ENCODE peak calls at places on chromosomes 1 and 21, in six cellular contexts. U is amygdala; W is AG08395; N is SHP77; C is CD8-positive, alpha-beta T cell; E is Kasumi-1. R is an unnamed sample.

GRCh38 chr1:26411624-26412074 is 1.0 kb downstream of the LIN28A start:
- DNase-seq in U (no peak), W (no peak), N (no peak), C (no peak), E (no peak), R (no peak)

GRCh38 chr1:153260980-153261792 is 1.7 kb downstream of the LORICRIN start:
- DNase-seq in U (no peak), W (peak), N (no peak), C (peak), E (no peak), R (peak)

GRCh38 chr1:243903904-243904303 is 53.9 kb upstream of the AKT3 start:
- DNase-seq in U (no peak), W (peak), N (no peak), C (no peak), E (no peak), R (no peak)

GRCh38 chr1:167819849-167820683 is 93.9 kb downstream of the ADCY10 start:
- DNase-seq in U (peak), W (peak), N (no peak), C (no peak), E (no peak), R (peak)

GRCh38 chr1:200180821-200181220 is 153.3 kb downstream of the NR5A2 start:
- DNase-seq in U (no peak), W (peak), N (no peak), C (no peak), E (no peak), R (peak)

GRCh38 chr21:43203523-43204080 is 34.8 kb downstream of the CRYAA start:
- DNase-seq in U (no peak), W (no peak), N (no peak), C (no peak), E (no peak), R (no peak)

GRCh38 chr1:24503003-24503751 is 541 bp downstream of the RCAN3 start:
- DNase-seq in U (no peak), W (peak), N (no peak), C (peak), E (no peak), R (no peak)

GRCh38 chr21:41611966-41612606 is 104.1 kb upstream of the TMPRSS2 start:
- DNase-seq in U (no peak), W (no peak), N (no peak), C (no peak), E (no peak), R (no peak)

GRCh38 chr1:66925944-66926343 is 1.2 kb downstream of the MIER1 start:
- DNase-seq in U (no peak), W (no peak), N (no peak), C (no peak), E (peak), R (no peak)

GRCh38 chr1:214660190-214660589 is 57.2 kb downstream of the CENPF start:
- DNase-seq in U (no peak), W (no peak), N (no peak), C (no peak), E (no peak), R (no peak)

GRCh38 chr1:195717651-195718050 is 890.6 kb downstream of the KCNT2 start:
- DNase-seq in U (no peak), W (peak), N (no peak), C (no peak), E (peak), R (no peak)

GRCh38 chr1:30596891-30597290 is 126.5 kb downstream of the MATN1 start:
- DNase-seq in U (no peak), W (no peak), N (no peak), C (no peak), E (no peak), R (no peak)

GRCh38 chr1:241846862-241847539 is 1.0 kb upstream of the EXO1 start:
- DNase-seq in U (no peak), W (no peak), N (no peak), C (no peak), E (no peak), R (no peak)

GRCh38 chr1:240308061-240308460 is 216.4 kb downstream of the FMN2 start:
- DNase-seq in U (no peak), W (no peak), N (no peak), C (no peak), E (no peak), R (no peak)

GRCh38 chr21:30592140-30592539 is at the start of gene KRTAP6-3:
- DNase-seq in U (no peak), W (no peak), N (no peak), C (peak), E (no peak), R (no peak)

GRCh38 chr1:219088778-219089557 is 84.7 kb upstream of the LYPLAL1 start:
- DNase-seq in U (no peak), W (peak), N (no peak), C (no peak), E (peak), R (no peak)

GRCh38 chr1:12615916-12616708 is 1.9 kb downstream of the DHRS3 start:
- DNase-seq in U (no peak), W (peak), N (no peak), C (peak), E (peak), R (no peak)

GRCh38 chr1:171984850-171985485 is 143.7 kb downstream of the DNM3 start:
- DNase-seq in U (no peak), W (peak), N (peak), C (no peak), E (peak), R (peak)

GRCh38 chr1:87362063-87362833 is 33.6 kb downstream of the LMO4 start:
- DNase-seq in U (no peak), W (no peak), N (no peak), C (no peak), E (no peak), R (no peak)

GRCh38 chr1:117928881-117929339 is 511 bp downstream of the GDAP2 start:
- DNase-seq in U (peak), W (peak), N (peak), C (peak), E (peak), R (peak)

GRCh38 chr21:16587141-16587570 is 857.4 kb downstream of the USP25 start:
- DNase-seq in U (peak), W (peak), N (no peak), C (peak), E (no peak), R (peak)

GRCh38 chr1:206784471-206784903 is 12.2 kb upstream of the IL10 start:
- DNase-seq in U (no peak), W (no peak), N (no peak), C (peak), E (no peak), R (no peak)

GRCh38 chr1:117821782-117822447 is 107.5 kb downstream of the GDAP2 start:
- DNase-seq in U (no peak), W (peak), N (peak), C (no peak), E (no peak), R (peak)

GRCh38 chr1:156963621-156964020 is 43.2 kb downstream of the LRRC71 start:
- DNase-seq in U (no peak), W (peak), N (no peak), C (peak), E (no peak), R (peak)

GRCh38 chr1:218304281-218305039 is 19.4 kb downstream of the RRP15 start:
- DNase-seq in U (no peak), W (no peak), N (no peak), C (no peak), E (peak), R (no peak)